ENCODE peak calls at places on chromosomes 7 and 10, in four cellular contexts. R is cardiac muscle cell, W is amniotic epithelial cell, O is mucosa of descending colon. L is an unnamed sample.

GRCh38 chr10:130956251-130956650 is 355.3 kb downstream of the TCERG1L start:
- DNase-seq in W (no peak), O (no peak), R (no peak), L (no peak)

GRCh38 chr7:18565337-18565736 is 69.8 kb downstream of the HDAC9 start:
- DNase-seq in R (peak), O (no peak), W (peak), L (no peak)

GRCh38 chr7:116171094-116171493 is 39.2 kb upstream of the TES start:
- DNase-seq in R (peak), O (no peak), W (peak), L (peak)

GRCh38 chr7:108813247-108814014 is 243.8 kb downstream of the DNAJB9 start:
- DNase-seq in O (no peak), R (no peak), W (no peak), L (no peak)

GRCh38 chr7:84258628-84259027 is 64.0 kb upstream of the SEMA3A start:
- DNase-seq in O (no peak), W (peak), R (peak), L (no peak)

GRCh38 chr10:6759961-6760360 is 179.9 kb upstream of the PRKCQ start:
- DNase-seq in R (no peak), O (no peak), W (no peak), L (no peak)

GRCh38 chr10:49634053-49634660 is 20.3 kb downstream of the CHAT start:
- DNase-seq in R (no peak), W (no peak), O (no peak), L (no peak)

GRCh38 chr10:103839867-103840746 is 15.3 kb downstream of the SH3PXD2A start:
- DNase-seq in W (no peak), O (peak), R (no peak), L (no peak)

GRCh38 chr7:21722371-21722770 is 179.5 kb downstream of the DNAH11 start:
- DNase-seq in W (no peak), R (no peak), O (no peak), L (no peak)

GRCh38 chr10:48205918-48206317 is 68.6 kb downstream of the FRMPD2 start:
- DNase-seq in O (no peak), R (no peak), W (no peak), L (no peak)

GRCh38 chr7:149883049-149883439 is 9.3 kb downstream of the ATP6V0E2 start:
- DNase-seq in W (no peak), R (no peak), O (no peak), L (no peak)

GRCh38 chr10:60883187-60883586 is 60.8 kb downstream of the RHOBTB1 start:
- DNase-seq in O (no peak), W (peak), R (peak), L (no peak)

GRCh38 chr7:44280993-44281721 is 44.2 kb downstream of the CAMK2B start:
- DNase-seq in W (no peak), O (peak), R (no peak), L (no peak)

GRCh38 chr7:44215531-44215930 is 14.8 kb downstream of the YKT6 start:
- DNase-seq in O (peak), R (no peak), W (no peak), L (no peak)

GRCh38 chr10:34666008-34666700 is 148.9 kb downstream of the PARD3 start:
- DNase-seq in W (peak), R (peak), O (no peak), L (peak)

GRCh38 chr7:33743594-33743993 is 161.7 kb upstream of the BMPER start:
- DNase-seq in O (no peak), R (peak), W (peak), L (peak)

GRCh38 chr7:102030696-102031095 is 213.3 kb downstream of the CUX1 start:
- DNase-seq in O (no peak), W (no peak), R (no peak), L (no peak)

GRCh38 chr10:95430231-95430951 is 130.8 kb downstream of the SORBS1 start:
- DNase-seq in W (peak), R (peak), O (no peak), L (peak)

GRCh38 chr7:78080811-78081210 is 282.2 kb downstream of the PHTF2 start:
- DNase-seq in R (no peak), W (no peak), O (no peak), L (no peak)

GRCh38 chr7:13240349-13240748 is 552.9 kb downstream of the ARL4A start:
- DNase-seq in R (peak), W (peak), O (no peak), L (peak)

GRCh38 chr7:35785250-35785649 is 15.6 kb upstream of the SEPTIN7 start:
- DNase-seq in O (no peak), W (no peak), R (no peak), L (no peak)

L was measured in NCI-H226.